ENCODE peak calls at places on chromosomes 4 and X, in nine cellular contexts. K is fibroblast of lung; T is mammary epithelial cell; C is HepG2; V is CD8-positive, alpha-beta memory T cell; D is OCI-LY7; S is T-helper 17 cell; U is upper lobe of right lung; W is CD8-positive, alpha-beta T cell. G is an unnamed sample.

GRCh38 chrX:72526534-72527508 is 45.8 kb downstream of the HDAC8 start:
- DNase-seq in C (no peak), D (no peak), V (no peak), K (peak; percentile 53), U (no peak), T (no peak), S (no peak), W (no peak), G (no peak)

GRCh38 chr4:109171098-109171497 is 131.4 kb downstream of the COL25A1 start:
- DNase-seq in T (peak; percentile 4), K (no peak), V (no peak), C (no peak), D (no peak), W (no peak), U (no peak), S (no peak), G (no peak)

GRCh38 chr4:7266525-7267292 is 74.4 kb downstream of the SORCS2 start:
- DNase-seq in D (no peak), V (no peak), T (peak; percentile 84), W (no peak), C (no peak), U (no peak), S (no peak), K (peak; percentile 95), G (no peak)

GRCh38 chrX:19046343-19047215 is 62.7 kb upstream of the PHKA2 start:
- DNase-seq in U (no peak), S (no peak), C (no peak), W (no peak), T (peak; percentile 38), V (no peak), K (peak; percentile 56), D (no peak), G (no peak)

GRCh38 chr4:181819951-181820350 is 423.3 kb upstream of the TENM3 start:
- DNase-seq in W (no peak), C (no peak), S (no peak), D (no peak), V (no peak), U (no peak), K (peak; percentile 60), T (no peak), G (no peak)

GRCh38 chr4:140926672-140927071 is 170.5 kb upstream of the TBC1D9 start:
- DNase-seq in S (no peak), C (no peak), U (no peak), T (no peak), D (no peak), K (peak; percentile 33), V (no peak), W (no peak), G (no peak)

GRCh38 chr4:184476660-184477059 is 2.3 kb upstream of the IRF2 start:
- DNase-seq in C (no peak), W (peak; percentile 18), D (peak; percentile 50), V (peak; percentile 13), U (no peak), K (no peak), S (no peak), T (no peak), G (no peak)

GRCh38 chrX:98068210-98068609 is 1184.5 kb downstream of the RPA4 start:
- DNase-seq in S (no peak), D (no peak), U (no peak), T (no peak), C (no peak), V (no peak), W (no peak), K (no peak), G (no peak)

GRCh38 chr4:183757105-183757504 is 98.0 kb downstream of the TRAPPC11 start:
- DNase-seq in T (peak; percentile 59), S (no peak), C (no peak), V (no peak), K (peak; percentile 19), D (no peak), W (no peak), U (no peak), G (no peak)

GRCh38 chrX:146396409-146396808 is 413.2 kb upstream of the CXorf51B start:
- DNase-seq in D (no peak), T (no peak), W (no peak), S (no peak), U (no peak), K (no peak), V (no peak), C (no peak), G (no peak)

GRCh38 chrX:148501121-148502066 is 977 bp downstream of the AFF2 start:
- DNase-seq in U (peak; percentile 60), D (peak; percentile 60), V (peak; percentile 1), C (no peak), W (peak; percentile 12), S (no peak), K (no peak), T (peak; percentile 5), G (no peak)

GRCh38 chr4:104971458-104971857 is 175.2 kb upstream of the TET2 start:
- DNase-seq in U (no peak), S (no peak), C (no peak), D (no peak), T (peak; percentile 93), K (no peak), V (no peak), W (no peak), G (no peak)

GRCh38 chrX:53088136-53088974 is 5.6 kb upstream of the KANTR start:
- DNase-seq in U (peak; percentile 88), T (peak; percentile 80), K (peak; percentile 85), S (peak; percentile 69), C (no peak), W (peak; percentile 84), V (peak; percentile 77), D (no peak), G (peak; percentile 92)

GRCh38 chr4:113145519-113146291 is 96.3 kb downstream of the ANK2 start:
- DNase-seq in W (no peak), U (no peak), D (no peak), K (no peak), S (no peak), T (no peak), C (peak; percentile 85), V (no peak), G (no peak)

GRCh38 chrX:107205770-107206696 is at the start of the genes DNAAF6 and NUP62CL:
- DNase-seq in U (peak; percentile 82), S (peak; percentile 41), V (peak; percentile 52), W (peak; percentile 64), T (peak; percentile 69), C (peak; percentile 81), K (peak; percentile 18), D (peak; percentile 86), G (peak; percentile 56)

GRCh38 chr4:120765271-120765985 is 157.1 kb downstream of the PRDM5 start:
- DNase-seq in U (no peak), V (no peak), K (no peak), D (peak; percentile 70), S (no peak), W (no peak), C (no peak), T (no peak), G (no peak)

DNA sequence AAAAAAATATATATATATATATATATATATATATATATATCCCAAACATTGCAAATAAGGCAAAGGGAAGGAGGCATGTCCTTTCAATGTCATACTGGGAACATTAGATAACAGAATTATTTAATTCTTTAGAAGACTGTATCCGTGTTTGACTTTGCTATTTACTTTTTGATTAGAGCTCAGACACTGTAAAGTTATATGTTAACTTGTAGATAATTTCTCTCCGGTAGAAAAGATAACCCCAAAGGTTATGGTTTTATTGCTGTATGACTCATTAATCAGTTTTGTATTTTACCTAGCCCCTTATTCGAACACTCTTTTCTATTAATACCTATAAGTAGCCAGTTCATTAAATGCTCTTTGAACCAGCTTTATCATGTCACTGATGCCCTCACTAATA is 150.6 kb upstream of the DUSP21 start:
- DNase-seq in C (peak; percentile 30), T (no peak), K (no peak), W (no peak), S (no peak), D (no peak), U (no peak), V (no peak), G (no peak)
- H3K9me3 ChIP-seq in C (no peaks in the 10 kb centered on the region), T (no peaks in the 10 kb centered on the region), K (no peaks in the 10 kb centered on the region), W (no peaks in the 10 kb centered on the region), S (no peaks in the 10 kb centered on the region), D (no peaks in the 10 kb centered on the region), U (no peaks in the 10 kb centered on the region), V (no peaks in the 10 kb centered on the region), G (no peaks in the 10 kb centered on the region)

GRCh38 chr4:53579826-53580225 is 11.5 kb downstream of the LNX1 start:
- DNase-seq in U (no peak), V (no peak), W (no peak), K (no peak), T (no peak), S (no peak), C (no peak), D (no peak), G (no peak)
- H3K9me3 ChIP-seq in U (no peaks in the 10 kb centered on the region), V (no peaks in the 10 kb centered on the region), W (no peaks in the 10 kb centered on the region), K (no peaks in the 10 kb centered on the region), T (no peaks in the 10 kb centered on the region), S (no peaks in the 10 kb centered on the region), C (no peaks in the 10 kb centered on the region), D (no peaks in the 10 kb centered on the region), G (no peaks in the 10 kb centered on the region)

GRCh38 chrX:65574356-65574755 is 39.8 kb upstream of the LAS1L start:
- DNase-seq in D (no peak), K (no peak), U (no peak), T (no peak), C (no peak), V (no peak), S (no peak), W (no peak), G (no peak)
- H3K9me3 ChIP-seq in D (no peaks in the 10 kb centered on the region), K (no peaks in the 10 kb centered on the region), U (no peaks in the 10 kb centered on the region), T (no peaks in the 10 kb centered on the region), C (no peaks in the 10 kb centered on the region), V (no peaks in the 10 kb centered on the region), S (no peaks in the 10 kb centered on the region), W (no peaks in the 10 kb centered on the region), G (no peaks in the 10 kb centered on the region)

GRCh38 chrX:10756365-10756915 is 136.1 kb upstream of the MID1 start:
- DNase-seq in S (no peak), W (no peak), T (peak; percentile 69), V (no peak), D (no peak), U (no peak), C (no peak), K (peak; percentile 96), G (peak; percentile 28)

GRCh38 chrX:10749113-10749512 is 128.7 kb upstream of the MID1 start:
- DNase-seq in W (no peak), K (peak; percentile 58), D (no peak), V (no peak), C (no peak), T (peak; percentile 76), S (no peak), U (no peak), G (no peak)

GRCh38 chrX:10755477-10756334 is 135.3 kb upstream of the MID1 start:
- DNase-seq in S (no peak), U (no peak), K (peak; percentile 91), W (no peak), C (no peak), T (no peak), D (no peak), V (no peak), G (peak; percentile 27)

GRCh38 chrX:10754445-10754844 is 134.1 kb upstream of the MID1 start:
- DNase-seq in T (no peak), W (no peak), S (no peak), K (no peak), U (no peak), V (no peak), C (no peak), D (no peak), G (no peak)

DNA sequence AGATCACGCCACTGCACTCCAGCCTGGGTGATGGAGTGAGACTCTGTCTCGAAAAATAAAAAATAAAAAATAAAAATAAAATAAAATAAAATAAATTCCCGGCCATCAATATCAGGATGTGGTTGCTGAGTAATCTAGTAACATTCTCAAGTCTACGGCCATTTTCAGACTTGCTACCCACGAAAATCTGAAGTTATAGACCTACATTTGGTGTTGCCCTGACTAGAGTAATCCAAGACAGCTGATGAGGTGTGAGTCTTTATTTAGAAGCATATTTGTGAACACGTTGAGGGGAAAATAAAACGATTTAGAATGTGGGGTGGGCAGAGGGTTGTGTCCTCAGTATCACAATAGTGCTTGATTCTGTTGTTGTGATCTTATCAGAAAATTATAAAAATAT is 130.2 kb upstream of the MID1 start:
- DNase-seq in D (no peak), T (no peak), V (no peak), S (no peak), K (peak; percentile 30), C (no peak), U (no peak), W (no peak), G (no peak)
- H3K9me3 ChIP-seq in D (no peaks in the 10 kb centered on the region), T (no peaks in the 10 kb centered on the region), V (no peaks in the 10 kb centered on the region), S (no peaks in the 10 kb centered on the region), K (no peaks in the 10 kb centered on the region), C (no peaks in the 10 kb centered on the region), U (no peaks in the 10 kb centered on the region), W (no peaks in the 10 kb centered on the region), G (no peaks in the 10 kb centered on the region)